ENCODE peak calls at places on chromosomes 6 and 20, in eight cellular contexts. R, M, L, I, J, D, X and K are unnamed samples. For H3K4me1, the result is how much of the 10 kb centered on the place peaks cover.

GRCh38 chr6:10014561-10014960 is 400.3 kb downstream of the TFAP2A start:
- DNase-seq in X (no peak), L (no peak), D (no peak), R (peak), M (no peak), J (no peak), I (no peak), K (no peak)

GRCh38 chr6:113011803-113012202 is 664.7 kb downstream of the RFPL4B start:
- DNase-seq in I (no peak), M (no peak), D (no peak), X (no peak), L (no peak), J (no peak), R (no peak), K (no peak)

GRCh38 chr20:43563991-43564390 is 5.2 kb downstream of the SGK2 start:
- DNase-seq in J (no peak), R (no peak), D (no peak), I (no peak), L (no peak), M (no peak), X (no peak), K (no peak)

GRCh38 chr6:118744261-118744941 is 93.0 kb upstream of the CEP85L start:
- DNase-seq in R (no peak), M (no peak), X (no peak), J (no peak), D (peak), L (no peak), I (no peak), K (no peak)

GRCh38 chr6:131258816-131259476 is 123.7 kb downstream of the AKAP7 start:
- DNase-seq in M (no peak), X (no peak), R (peak), J (no peak), D (no peak), I (no peak), L (no peak), K (no peak)

GRCh38 chr6:125733516-125734300 is 15.7 kb upstream of the HEY2 start:
- DNase-seq in J (no peak), D (no peak), X (no peak), R (no peak), L (no peak), I (no peak), M (no peak), K (no peak)

GRCh38 chr20:41989935-41990635 is 371.9 kb upstream of the CHD6 start:
- DNase-seq in I (no peak), R (peak), D (no peak), L (no peak), M (no peak), X (no peak), J (no peak), K (no peak)

GRCh38 chr6:130366011-130366963 is at the start of gene TMEM200A:
- DNase-seq in J (peak), I (no peak), M (no peak), X (no peak), D (peak), L (peak), R (peak), K (peak)

GRCh38 chr20:45383131-45383530 is 5.0 kb upstream of the TP53TG5 start:
- DNase-seq in M (no peak), X (no peak), D (no peak), I (no peak), J (no peak), R (no peak), L (no peak), K (no peak)

GRCh38 chr20:48708116-48708515 is 119.7 kb downstream of the PREX1 start:
- DNase-seq in J (no peak), M (no peak), L (no peak), I (no peak), R (no peak), X (no peak), D (no peak), K (no peak)

GRCh38 chr20:48705208-48706115 is 122.3 kb downstream of the PREX1 start:
- DNase-seq in X (no peak), L (no peak), M (no peak), R (no peak), D (no peak), I (no peak), J (no peak), K (no peak)

GRCh38 chr20:48706116-48706656 is 121.6 kb downstream of the PREX1 start:
- DNase-seq in X (no peak), D (no peak), J (no peak), I (no peak), L (no peak), R (no peak), M (no peak), K (no peak)

GRCh38 chr20:48708630-48709029 is 119.2 kb downstream of the PREX1 start:
- DNase-seq in M (no peak), I (no peak), R (no peak), L (no peak), J (no peak), X (no peak), D (no peak), K (no peak)

DNA sequence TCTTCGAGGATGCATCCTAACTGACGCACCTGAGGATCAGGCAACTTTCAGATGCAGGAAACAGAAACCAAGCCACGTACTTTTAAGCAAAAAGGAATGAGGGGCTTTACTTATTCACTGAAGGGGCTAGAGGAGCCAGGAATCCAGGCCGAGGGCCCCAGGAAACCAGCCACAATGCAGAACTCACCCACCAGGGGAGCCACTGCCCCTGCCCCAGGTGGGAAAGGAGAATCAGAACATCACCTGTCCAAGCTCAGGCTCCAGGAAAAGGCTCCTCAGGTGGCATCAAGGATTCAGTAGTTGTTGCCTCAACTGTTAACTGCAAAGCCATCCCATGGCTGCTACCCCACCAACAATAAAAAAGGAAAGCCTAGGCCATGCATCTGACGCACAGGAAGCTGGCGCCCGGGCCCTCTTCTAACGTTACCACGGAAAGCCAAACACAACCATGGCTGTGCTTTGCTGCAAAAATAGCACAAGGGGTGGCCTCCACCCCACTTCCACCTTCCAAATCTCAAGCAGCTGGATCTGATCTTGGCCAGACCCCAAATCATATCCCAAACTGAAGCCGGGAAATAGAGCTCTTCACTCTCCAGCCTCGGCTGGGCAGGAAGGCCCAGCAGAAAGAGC is 121.0 kb downstream of the PREX1 start:
- DNase-seq in D (no peak), I (no peak), M (no peak), L (no peak), J (no peak), R (no peak), X (peak), K (no peak)
- H3K27ac ChIP-seq in D (peak), I (no peak), M (no peak), L (no peak), J (no peak), R (no peak), X (peak), K (no peak)

DNA sequence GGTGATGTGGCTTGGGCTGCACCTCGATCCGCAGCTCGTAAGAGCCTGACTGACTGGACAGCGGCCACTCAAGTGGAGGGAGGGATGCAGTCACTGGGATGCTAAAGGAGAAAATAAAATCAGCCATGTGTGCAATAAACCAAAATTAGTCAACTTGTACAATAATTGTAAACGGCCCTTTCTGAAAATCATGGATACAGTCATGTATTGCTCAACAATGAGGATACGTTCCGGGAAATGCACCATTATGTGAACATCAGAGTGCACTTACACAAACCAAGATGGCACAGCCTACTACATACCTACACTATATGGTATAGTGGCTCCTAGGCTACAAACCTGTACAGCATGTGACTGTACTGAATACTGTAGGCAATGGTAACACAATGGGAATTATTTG is 25.7 kb downstream of the NFATC2 start:
- DNase-seq in L (no peak), D (no peak), X (no peak), R (no peak), J (no peak), I (no peak), M (no peak), K (no peak)
- H3K4me1 ChIP-seq in L (under half), D (under half), X (under half), R (under half), J (under half), I (under half), M (under half), K (under half)

DNA sequence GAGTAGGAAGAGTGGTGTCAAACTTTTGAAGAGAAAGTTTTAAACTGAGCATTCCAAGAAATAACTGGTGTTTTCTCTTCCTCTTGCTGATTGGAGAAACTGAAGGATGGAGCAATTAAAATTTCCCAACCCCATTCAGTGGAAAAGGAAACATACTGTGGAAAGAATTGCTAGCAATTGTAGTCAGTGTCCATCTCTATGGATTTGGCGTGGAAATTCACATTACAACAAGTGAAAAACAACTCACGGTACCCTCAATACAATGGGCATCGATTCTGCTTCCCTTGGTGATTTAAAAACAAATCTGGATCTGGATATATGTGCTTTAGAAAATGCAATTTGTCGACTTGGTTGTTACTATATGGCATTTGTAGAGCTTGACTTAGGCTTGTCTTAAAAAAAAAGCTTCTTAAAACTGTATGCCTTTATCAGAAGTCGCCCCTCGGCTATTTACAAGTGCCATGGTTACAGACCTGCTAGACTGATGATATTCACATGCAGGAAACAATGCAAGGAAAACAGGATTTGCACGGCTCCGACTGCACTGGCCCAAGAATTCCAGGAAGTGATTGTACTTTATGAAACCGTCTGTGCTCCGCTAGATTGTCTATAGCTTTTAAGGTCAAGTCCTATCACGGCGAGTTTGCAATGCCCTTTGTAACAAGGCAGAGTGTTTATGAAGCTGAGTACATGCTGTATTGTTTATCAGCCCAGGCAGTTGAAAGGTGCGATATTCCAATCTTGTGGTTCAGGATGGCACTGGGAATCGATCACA is 131.7 kb upstream of the PHACTR1 start:
- DNase-seq in D (no peak), X (no peak), M (no peak), L (no peak), J (no peak), R (no peak), I (peak), K (no peak)
- H3K27ac ChIP-seq in D (peak), X (no peak), M (no peak), L (no peak), J (peak), R (no peak), I (peak), K (peak)

GRCh38 chr6:105136433-105137350 is 43.1 kb downstream of the POPDC3 start:
- DNase-seq in D (peak), R (peak), I (peak), M (no peak), J (no peak), L (peak), X (no peak), K (peak)

GRCh38 chr6:105138141-105138540 is 41.7 kb downstream of the POPDC3 start:
- DNase-seq in L (no peak), J (no peak), I (no peak), R (no peak), M (no peak), X (no peak), D (no peak), K (no peak)

GRCh38 chr6:105135907-105136432 is 43.8 kb downstream of the POPDC3 start:
- DNase-seq in D (peak), I (no peak), J (no peak), R (no peak), M (no peak), X (no peak), L (no peak), K (no peak)

GRCh38 chr6:105135056-105135455 is 44.8 kb downstream of the POPDC3 start:
- DNase-seq in D (no peak), J (no peak), L (no peak), M (peak), R (peak), I (no peak), X (no peak), K (no peak)

GRCh38 chr6:105137388-105137787 is 42.4 kb downstream of the POPDC3 start:
- DNase-seq in L (no peak), M (no peak), I (no peak), D (peak), X (no peak), J (no peak), R (peak), K (peak)
- H3K4me1 ChIP-seq in L (under half), M (under half), I (under half), D (under half), X (under half), J (under half), R (under half), K (under half)

GRCh38 chr6:3039384-3039783 is 28.9 kb upstream of the RIPK1 start:
- DNase-seq in L (no peak), M (no peak), D (no peak), J (no peak), X (no peak), I (no peak), R (no peak), K (no peak)
- H3K27ac ChIP-seq in L (no peak), M (no peak), D (no peak), J (no peak), X (no peak), I (no peak), R (no peak), K (no peak)

GRCh38 chr6:40713002-40713719 is 126.0 kb upstream of the LRFN2 start:
- DNase-seq in D (no peak), I (no peak), R (peak), J (no peak), X (no peak), M (no peak), L (no peak), K (no peak)
- H3K4me1 ChIP-seq in D (under half), I (under half), R (under half), J (under half), X (under half), M (under half), L (under half), K (under half)